ENCODE peak calls at places on chromosomes 3 and 15, in six cellular contexts. O is progenitor cell of endocrine pancreas; Q is activated CD8-positive, alpha-beta T cell treated with anti-CD3 and anti-CD28 coated beads for 36 hours; Y is bronchial epithelial cell; P is coronary artery; C is activated B cell treated with CpG ODN at 0.5 μM for 24 hours. K is an unnamed sample.

GRCh38 chr3:169558371-169558770 is 105.1 kb downstream of the MECOM start:
- DNase-seq in O (no peak), Q (no peak), Y (no peak), P (no peak), C (no peak), K (no peak)

GRCh38 chr3:160099855-160100254 is 111.2 kb downstream of the IL12A start:
- DNase-seq in O (no peak), Q (no peak), Y (no peak), P (peak), C (no peak), K (peak)

GRCh38 chr15:66594836-66595235 is 29.0 kb upstream of the LCTL start:
- DNase-seq in O (no peak), Q (no peak), Y (no peak), P (no peak), C (no peak), K (no peak)

GRCh38 chr3:185807455-185808068 is 17.3 kb downstream of the IGF2BP2 start:
- DNase-seq in O (no peak), Q (no peak), Y (peak), P (no peak), C (no peak), K (no peak)

GRCh38 chr15:33242669-33243191 is 48.2 kb upstream of the FMN1 start:
- DNase-seq in O (no peak), Q (no peak), Y (peak), P (no peak), C (no peak), K (no peak)

GRCh38 chr3:117754058-117754457 is 1044.5 kb downstream of the TUSC7 start:
- DNase-seq in O (no peak), Q (no peak), Y (no peak), P (no peak), C (no peak), K (no peak)

GRCh38 chr3:57983734-57984518 is 24.3 kb upstream of the FLNB start:
- DNase-seq in O (no peak), Q (peak), Y (peak), P (no peak), C (peak), K (peak)

GRCh38 chr3:38641461-38642110 is 7.9 kb downstream of the SCN5A start:
- DNase-seq in O (no peak), Q (no peak), Y (no peak), P (peak), C (no peak), K (no peak)

GRCh38 chr15:99105516-99106341 is 849 bp downstream of the SYNM start:
- DNase-seq in O (peak), Q (peak), Y (peak), P (peak), C (no peak), K (peak)

GRCh38 chr15:78949461-78949860 is 4.6 kb upstream of the CTSH start:
- DNase-seq in O (no peak), Q (no peak), Y (no peak), P (no peak), C (no peak), K (no peak)

GRCh38 chr3:183378951-183379350 is 49.5 kb downstream of the MCF2L2 start:
- DNase-seq in O (no peak), Q (no peak), Y (no peak), P (no peak), C (no peak), K (no peak)

GRCh38 chr3:122067588-122068240 is 12.6 kb downstream of the CD86 start:
- DNase-seq in O (no peak), Q (no peak), Y (no peak), P (no peak), C (no peak), K (no peak)

GRCh38 chr3:14204605-14205284 is 26.1 kb downstream of the LSM3 start:
- DNase-seq in O (no peak), Q (no peak), Y (no peak), P (no peak), C (no peak), K (no peak)

GRCh38 chr15:92393994-92394326 is 279 bp downstream of the ST8SIA2 start:
- DNase-seq in O (no peak), Q (no peak), Y (no peak), P (no peak), C (no peak), K (peak)

GRCh38 chr3:16114381-16114916 is 60.0 kb upstream of the GALNT15 start:
- DNase-seq in O (no peak), Q (no peak), Y (no peak), P (no peak), C (no peak), K (no peak)

DNA sequence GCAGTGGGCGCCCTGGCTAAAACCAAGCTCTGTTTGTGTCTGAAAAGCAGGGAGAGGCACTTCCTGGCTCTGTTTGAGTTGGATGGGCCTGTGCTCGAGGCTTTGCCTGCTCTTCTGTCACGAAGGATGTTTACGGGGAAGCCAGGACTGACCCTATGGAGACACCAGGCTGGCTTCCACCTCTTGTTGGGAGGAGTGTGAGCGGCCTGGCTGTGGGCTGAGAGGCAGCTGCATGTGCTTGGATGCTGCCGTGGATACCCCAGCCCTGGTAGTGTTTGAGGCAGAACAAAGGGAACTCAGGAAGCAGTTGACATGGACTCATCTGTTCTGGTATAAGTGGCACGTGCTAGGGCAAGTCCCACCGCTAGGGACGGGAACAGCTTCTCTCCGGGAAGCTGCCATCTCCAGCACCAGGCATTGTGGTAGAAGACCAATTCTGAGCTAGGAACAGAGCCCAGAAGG is 17.6 kb upstream of the SLC41A3 start:
- DNase-seq in O (no peak), Q (no peak), Y (no peak), P (peak), C (no peak), K (peak)
- TF ChIP-seq CTCF in O (no peak), Q (no peak), Y (no peak), P (no peak), C (no peak), K (no peak)

DNA sequence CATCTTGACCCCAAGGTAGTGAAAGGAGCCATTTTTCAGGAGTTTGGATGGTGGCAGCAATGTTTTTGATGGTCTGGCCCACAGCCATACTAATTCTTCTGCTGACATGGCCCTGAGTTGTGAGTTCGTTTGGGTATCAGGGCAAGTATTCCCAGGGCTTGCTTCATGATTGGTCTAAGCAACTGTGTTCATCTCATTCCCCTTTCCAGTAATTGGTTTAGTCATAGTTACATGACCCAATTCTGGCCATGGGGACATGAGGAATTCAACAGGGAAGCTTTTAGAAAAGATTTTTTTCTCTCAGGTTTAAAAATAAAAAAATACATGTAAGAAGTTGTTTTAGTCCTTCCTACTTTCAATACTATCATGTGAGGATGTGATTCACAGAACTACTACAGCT is 150.5 kb upstream of the NPHP3 start:
- DNase-seq in O (no peak), Q (no peak), Y (no peak), P (no peak), C (no peak), K (no peak)
- TF ChIP-seq CTCF in O (no peak), Q (no peak), Y (no peak), P (no peak), C (no peak), K (no peak)

GRCh38 chr15:44726568-44727461 is 9.5 kb upstream of the TRIM69 start:
- DNase-seq in O (no peak), Q (peak), Y (peak), P (no peak), C (no peak), K (peak)

GRCh38 chr15:44729394-44729913 is 6.9 kb upstream of the TRIM69 start:
- DNase-seq in O (no peak), Q (peak), Y (no peak), P (no peak), C (no peak), K (no peak)

GRCh38 chr15:44728576-44729393 is 7.5 kb upstream of the TRIM69 start:
- DNase-seq in O (peak), Q (peak), Y (peak), P (peak), C (peak), K (peak)

GRCh38 chr15:44727462-44728231 is 8.7 kb upstream of the TRIM69 start:
- DNase-seq in O (no peak), Q (no peak), Y (peak), P (no peak), C (no peak), K (no peak)

GRCh38 chr15:44726136-44726535 is 10.2 kb upstream of the TRIM69 start:
- DNase-seq in O (no peak), Q (peak), Y (no peak), P (no peak), C (no peak), K (no peak)
- TF ChIP-seq CTCF in O (no peak), Q (no peak), Y (no peak), P (no peak), C (no peak), K (no peak)

GRCh38 chr15:49151831-49152230 is 3.6 kb downstream of the COPS2 start:
- DNase-seq in O (no peak), Q (no peak), Y (no peak), P (no peak), C (no peak), K (no peak)

DNA sequence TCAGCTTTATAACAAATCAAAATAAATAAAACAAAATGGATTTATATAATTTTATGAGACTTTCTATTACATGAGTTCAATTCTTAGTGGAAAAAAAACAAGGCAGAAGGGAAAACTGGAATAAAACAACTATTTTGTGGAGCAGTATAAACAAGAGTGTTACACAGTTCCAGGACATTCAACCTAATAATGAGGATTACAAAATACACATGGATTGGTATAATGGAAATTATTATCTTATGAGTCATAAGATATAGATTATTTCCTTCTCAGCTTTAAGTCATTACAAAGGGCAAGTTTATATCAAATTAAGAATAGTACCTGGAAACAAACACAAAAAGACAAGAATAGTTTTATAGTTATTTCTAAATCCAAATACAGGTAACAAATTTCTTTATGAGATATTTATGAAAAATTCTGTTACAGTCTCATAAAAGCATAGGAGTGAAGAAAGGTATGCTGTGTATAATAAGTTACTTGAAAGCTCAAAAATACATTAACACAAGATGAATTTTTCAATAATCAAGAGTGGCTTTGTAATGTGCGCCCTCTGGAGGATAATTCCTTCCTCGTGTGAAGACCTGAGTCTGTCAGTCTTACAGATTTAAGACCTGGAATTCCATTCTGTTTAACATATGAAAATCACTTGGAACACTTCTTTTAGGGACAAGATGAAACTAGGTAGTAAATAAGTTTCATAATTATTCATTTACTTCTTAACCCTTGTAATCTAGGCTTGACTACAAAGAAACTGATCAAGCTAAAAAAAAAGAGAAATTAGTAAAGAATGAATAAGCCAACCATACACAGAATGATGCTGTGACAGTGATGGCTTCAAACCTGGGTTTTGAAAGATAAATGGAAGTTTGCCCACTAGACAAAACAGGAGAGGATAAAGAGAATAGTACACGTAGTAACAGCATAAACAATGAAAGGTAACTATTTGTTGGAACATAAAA is 9.5 kb downstream of the COPS2 start:
- DNase-seq in O (no peak), Q (peak), Y (peak), P (no peak), C (no peak), K (peak)
- TF ChIP-seq CTCF in O (peak), Q (peak), Y (peak), P (no peak), C (no peak), K (peak)

K was measured in GM13976.